ENCODE peak calls at places on chromosome 13, in four cellular contexts. M, G, E and H are unnamed samples.
A peak's percentile ranks its signal among the peaks of the same experiment; 100 is the strongest.

GRCh38 chr13:95641961-95642621 is 2.4 kb downstream of the DZIP1 start:
- DNase-seq in M (no peak), G (no peak), E (no peak), H (peak; percentile 44)

GRCh38 chr13:40624338-40624737 is 42.1 kb downstream of the FOXO1 start:
- DNase-seq in M (no peak), G (no peak), E (no peak), H (no peak)

GRCh38 chr13:63044617-63045016 is 1629.0 kb upstream of the PCDH20 start:
- DNase-seq in M (no peak), G (no peak), E (no peak), H (no peak)

GRCh38 chr13:103243495-103243894 is 177.3 kb upstream of the SLC10A2 start:
- DNase-seq in M (no peak), G (no peak), E (no peak), H (no peak)

GRCh38 chr13:113920606-113921306 is 53.1 kb downstream of the C13orf46 start:
- DNase-seq in M (no peak), G (no peak), E (no peak), H (no peak)

GRCh38 chr13:79775830-79776229 is 294.9 kb downstream of the NDFIP2 start:
- DNase-seq in M (no peak), G (no peak), E (no peak), H (peak; percentile 38)

GRCh38 chr13:113061796-113062425 is 43.7 kb upstream of the F7 start:
- DNase-seq in M (no peak), G (no peak), E (no peak), H (no peak)

GRCh38 chr13:47230155-47230554 is 333.3 kb upstream of the HTR2A start:
- DNase-seq in M (no peak), G (no peak), E (no peak), H (no peak)

GRCh38 chr13:37023871-37024270 is 23.3 kb downstream of the EXOSC8 start:
- DNase-seq in M (no peak), G (no peak), E (no peak), H (no peak)

GRCh38 chr13:90197722-90198121 is 1149.8 kb upstream of the MIR17HG start:
- DNase-seq in M (no peak), G (no peak), E (no peak), H (no peak)

GRCh38 chr13:48009298-48009697 is 8.2 kb upstream of the SUCLA2 start:
- DNase-seq in M (no peak), G (no peak), E (no peak), H (peak; percentile 44)

GRCh38 chr13:97946951-97947588 is 6.4 kb upstream of the IPO5 start:
- DNase-seq in M (no peak), G (no peak), E (no peak), H (no peak)

GRCh38 chr13:111911141-111911720 is 155.7 kb upstream of the SOX1 start:
- DNase-seq in M (no peak), G (no peak), E (no peak), H (no peak)

GRCh38 chr13:40539954-40540706 is 126.3 kb downstream of the FOXO1 start:
- DNase-seq in M (peak; percentile 25), G (no peak), E (no peak), H (peak; percentile 96)

GRCh38 chr13:37540228-37540627 is 58.3 kb downstream of the POSTN start:
- DNase-seq in M (no peak), G (no peak), E (no peak), H (no peak)

DNA sequence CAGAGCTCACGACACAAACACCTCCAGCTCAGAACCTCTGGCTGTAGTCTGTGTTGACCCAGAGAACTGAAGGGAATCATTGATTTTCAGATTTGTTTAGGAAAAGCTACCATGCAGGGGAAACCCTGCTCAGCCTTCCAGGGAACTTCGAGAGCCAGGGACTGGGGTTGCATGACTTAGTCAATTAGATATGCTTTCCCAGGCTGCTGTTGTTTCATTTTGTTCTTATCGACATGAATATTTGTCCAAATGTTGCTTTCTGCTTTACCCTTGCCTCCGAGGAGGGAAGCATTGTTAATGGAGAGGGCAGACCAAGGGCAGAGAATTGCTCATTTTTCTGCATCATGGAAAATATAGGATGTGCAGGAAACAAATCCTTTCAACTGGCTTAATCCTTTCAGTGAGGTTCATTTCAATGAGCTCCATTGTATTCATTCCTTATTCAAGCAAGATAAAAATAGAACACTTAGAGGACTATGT is 82.5 kb downstream of the KLF5 start:
- DNase-seq in M (no peak), G (no peak), E (no peak), H (peak; percentile 8)
- TF ChIP-seq HDAC6 in M (no peak), G (no peak), E (no peak), H (no peak)

GRCh38 chr13:91572944-91573535 is 174.6 kb downstream of the GPC5 start:
- DNase-seq in M (no peak), G (no peak), E (no peak), H (no peak)
- TF ChIP-seq HDAC6 in M (no peak), G (no peak), E (no peak), H (no peak)

GRCh38 chr13:50167224-50167947 is 152.1 kb downstream of the KCNRG start:
- DNase-seq in M (no peak), G (no peak), E (no peak), H (no peak)
- TF ChIP-seq HDAC6 in M (no peak), G (no peak), E (no peak), H (no peak)

GRCh38 chr13:27919299-27919933 is 384 bp upstream of the PDX1 start:
- DNase-seq in M (no peak), G (peak; percentile 53), E (no peak), H (peak; percentile 12)

GRCh38 chr13:27919934-27920676 is at the start of gene PDX1:
- DNase-seq in M (no peak), G (no peak), E (no peak), H (no peak)

GRCh38 chr13:27918918-27919255 is 913 bp upstream of the PDX1 start:
- DNase-seq in M (no peak), G (no peak), E (no peak), H (no peak)

GRCh38 chr13:27917121-27917947 is 2.5 kb upstream of the PDX1 start:
- DNase-seq in M (no peak), G (no peak), E (no peak), H (no peak)

GRCh38 chr13:27918041-27918917 is 1.5 kb upstream of the PDX1 start:
- DNase-seq in M (no peak), G (no peak), E (no peak), H (no peak)
- TF ChIP-seq HDAC6 in M (no peak), G (no peak), E (no peak), H (no peak)

GRCh38 chr13:59478908-59479307 is 684.8 kb downstream of the DIAPH3 start:
- DNase-seq in M (no peak), G (no peak), E (no peak), H (no peak)

GRCh38 chr13:59477011-59477410 is 686.7 kb downstream of the DIAPH3 start:
- DNase-seq in M (no peak), G (no peak), E (no peak), H (peak; percentile 2)

GRCh38 chr13:59475911-59476310 is 687.8 kb downstream of the DIAPH3 start:
- DNase-seq in M (no peak), G (no peak), E (no peak), H (no peak)

GRCh38 chr13:59479629-59480028 is 684.1 kb downstream of the DIAPH3 start:
- DNase-seq in M (peak; percentile 56), G (no peak), E (no peak), H (no peak)

GRCh38 chr13:59476376-59476775 is 687.4 kb downstream of the DIAPH3 start:
- DNase-seq in M (no peak), G (no peak), E (no peak), H (no peak)
- TF ChIP-seq HDAC6 in M (no peak), G (no peak), E (no peak), H (no peak)

GRCh38 chr13:44311011-44311481 is 62.6 kb upstream of the SERP2 start:
- DNase-seq in M (no peak), G (no peak), E (no peak), H (no peak)
- TF ChIP-seq HDAC6 in M (no peak), G (no peak), E (no peak), H (no peak)

DNA sequence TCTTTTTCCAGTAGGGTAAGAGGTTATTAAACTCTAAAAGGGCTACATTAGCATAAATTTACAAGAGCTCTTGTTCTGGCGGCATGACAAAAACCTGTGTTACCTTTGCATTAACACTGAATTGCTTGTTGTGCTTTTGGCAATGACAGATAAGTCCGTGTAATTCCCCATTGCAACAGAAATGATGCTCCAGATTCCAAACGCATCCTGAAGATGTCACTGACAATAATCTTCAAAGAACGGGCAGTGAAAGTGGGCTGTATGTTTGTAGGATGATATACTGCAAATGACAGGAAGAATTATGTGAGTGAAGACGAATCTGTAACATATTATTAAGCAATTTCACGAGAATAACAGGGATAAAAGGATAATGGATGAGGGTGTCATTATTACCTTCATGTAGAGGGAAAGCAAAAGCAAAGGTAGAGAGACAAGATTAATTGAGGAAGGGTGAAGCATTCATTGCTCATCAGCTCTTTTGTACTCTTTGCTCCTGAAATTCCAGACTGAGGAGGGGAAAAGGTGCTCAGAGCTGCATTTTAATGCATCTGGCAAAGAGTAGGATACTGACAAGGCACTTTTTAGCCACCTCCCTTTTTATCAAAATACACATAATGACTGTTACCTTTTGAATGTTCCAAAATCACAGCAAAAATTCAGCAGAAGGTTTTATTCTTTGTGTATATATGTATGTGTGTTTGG is 38.5 kb upstream of the MAB21L1 start:
- DNase-seq in M (no peak), G (no peak), E (no peak), H (no peak)
- TF ChIP-seq HDAC6 in M (no peak), G (no peak), E (no peak), H (no peak)

GRCh38 chr13:75635621-75636338 is at the start of gene LMO7:
- DNase-seq in M (no peak), G (peak; percentile 47), E (no peak), H (peak; percentile 48)

GRCh38 chr13:75637101-75637774 is 1.1 kb downstream of the LMO7 start:
- DNase-seq in M (no peak), G (no peak), E (no peak), H (no peak)

GRCh38 chr13:75635101-75635620 is 969 bp upstream of the LMO7 start:
- DNase-seq in M (no peak), G (no peak), E (no peak), H (peak; percentile 24)

GRCh38 chr13:75636339-75637095 is 387 bp downstream of the LMO7 start:
- DNase-seq in M (no peak), G (peak; percentile 17), E (no peak), H (peak; percentile 18)

GRCh38 chr13:75633285-75633684 is 2.8 kb upstream of the LMO7 start:
- DNase-seq in M (no peak), G (no peak), E (no peak), H (peak; percentile 33)
- TF ChIP-seq HDAC6 in M (no peak), G (no peak), E (no peak), H (no peak)

DNA sequence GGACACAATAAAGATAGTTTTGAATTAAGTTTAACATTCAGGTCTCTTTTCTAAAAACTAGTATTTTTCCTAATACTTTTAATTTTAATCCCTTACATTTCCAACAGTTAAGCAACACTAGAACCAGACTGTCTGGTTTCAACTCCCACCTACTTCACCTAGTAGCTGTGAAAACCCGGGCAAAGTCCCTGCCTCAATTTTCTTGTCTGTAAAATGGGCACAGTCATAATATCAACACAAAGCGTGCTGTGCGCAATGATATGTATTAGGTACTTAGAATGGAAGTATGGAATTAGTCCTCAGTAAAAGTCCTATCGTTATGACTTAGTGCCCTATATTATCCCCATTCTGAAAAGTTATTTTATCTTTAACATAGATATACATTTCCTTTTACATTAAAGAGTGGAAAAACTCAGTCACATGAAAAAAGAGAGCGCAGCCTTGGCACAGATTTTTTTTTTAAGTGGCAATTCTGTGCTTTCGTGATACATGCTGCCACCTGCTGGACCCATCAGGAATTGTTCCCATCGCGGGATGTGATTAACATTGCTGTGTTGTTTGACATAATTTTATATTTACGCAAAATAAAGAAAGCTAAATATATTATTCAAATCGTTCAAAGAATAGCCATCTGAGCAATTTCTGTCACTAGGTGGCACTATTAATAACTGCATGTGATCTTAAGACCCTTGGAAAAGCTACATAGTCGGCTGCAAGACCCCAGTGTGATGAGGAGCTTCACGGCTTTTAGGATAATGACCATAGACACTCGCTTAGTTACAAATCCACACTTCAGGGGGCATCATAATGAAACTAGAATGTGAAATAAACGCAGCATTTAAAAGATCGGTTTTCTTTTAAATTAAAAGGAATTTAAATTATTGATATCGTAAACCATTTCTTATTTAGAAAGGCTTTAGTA is 59.9 kb downstream of the LIG4 start:
- DNase-seq in M (peak; percentile 10), G (peak; percentile 30), E (no peak), H (peak; percentile 40)
- TF ChIP-seq HDAC6 in M (no peak), G (no peak), E (no peak), H (no peak)